ENCODE peak calls at places on chromosome 16, in four cellular contexts. D, Y, F and I are unnamed samples.
A peak's percentile ranks its signal among the peaks of the same experiment; 100 is the strongest.

GRCh38 chr16:55653106-55653505 is 2.7 kb upstream of the SLC6A2 start:
- DNase-seq in D (no peak), Y (no peak), F (no peak), I (no peak)

GRCh38 chr16:75340715-75341500 is 89.5 kb upstream of the BCAR1 start:
- DNase-seq in D (no peak), Y (no peak), F (no peak), I (no peak)

GRCh38 chr16:20906225-20906870 is 5.8 kb downstream of the LYRM1 start:
- DNase-seq in D (no peak), Y (no peak), F (no peak), I (no peak)

GRCh38 chr16:23563186-23563585 is 5.7 kb downstream of the UBFD1 start:
- DNase-seq in D (no peak), Y (no peak), F (no peak), I (no peak)

GRCh38 chr16:47777191-47777590 is 316.1 kb downstream of the PHKB start:
- DNase-seq in D (no peak), Y (no peak), F (no peak), I (no peak)

GRCh38 chr16:57285379-57285778 is 907 bp upstream of the PLLP start:
- DNase-seq in D (no peak), Y (no peak), F (no peak), I (no peak)

GRCh38 chr16:13324861-13325260 is 423.5 kb downstream of the SHISA9 start:
- DNase-seq in D (no peak), Y (no peak), F (no peak), I (no peak)

GRCh38 chr16:66878067-66878466 is 2.2 kb upstream of the PDP2 start:
- DNase-seq in D (no peak), Y (no peak), F (no peak), I (no peak)

GRCh38 chr16:28179354-28179753 is 32.4 kb downstream of the XPO6 start:
- DNase-seq in D (no peak), Y (no peak), F (no peak), I (no peak)

GRCh38 chr16:51884773-51885172 is 662.2 kb downstream of the TOX3 start:
- DNase-seq in D (no peak), Y (no peak), F (no peak), I (no peak)

GRCh38 chr16:85352221-85352620 is 239.9 kb upstream of the CIBAR2 start:
- DNase-seq in D (no peak), Y (no peak), F (no peak), I (no peak)

GRCh38 chr16:23969468-23970297 is 133.9 kb downstream of the PRKCB start:
- DNase-seq in D (no peak), Y (no peak), F (no peak), I (no peak)

GRCh38 chr16:666572-666971 is 1.4 kb upstream of the RHOT2 start:
- DNase-seq in D (no peak), Y (no peak), F (no peak), I (no peak)

GRCh38 chr16:23031508-23032098 is 117.6 kb downstream of the USP31 start:
- DNase-seq in D (no peak), Y (no peak), F (no peak), I (no peak)

GRCh38 chr16:10729104-10729503 is 14.5 kb upstream of the NUBP1 start:
- DNase-seq in D (no peak), Y (no peak), F (no peak), I (no peak)

GRCh38 chr16:57041182-57042156 is 50.9 kb upstream of the CPNE2 start:
- DNase-seq in D (no peak), Y (no peak), F (peak; percentile 79), I (no peak)

GRCh38 chr16:2690852-2691251 is 8.5 kb downstream of the KCTD5 start:
- DNase-seq in D (no peak), Y (no peak), F (no peak), I (no peak)

GRCh38 chr16:85870159-85870558 is 28.8 kb upstream of the IRF8 start:
- DNase-seq in D (no peak), Y (no peak), F (no peak), I (no peak)

GRCh38 chr16:4538067-4538385 is 547 bp downstream of the CDIP1 start:
- DNase-seq in D (no peak), Y (no peak), F (no peak), I (no peak)

GRCh38 chr16:77332792-77333191 is 102.0 kb downstream of the ADAMTS18 start:
- DNase-seq in D (no peak), Y (no peak), F (no peak), I (no peak)

GRCh38 chr16:50709061-50709695 is 15.8 kb downstream of the NOD2 start:
- DNase-seq in D (no peak), Y (no peak), F (no peak), I (no peak)

GRCh38 chr16:68069511-68070248 is 15.5 kb upstream of the NFATC3 start:
- DNase-seq in D (no peak), Y (no peak), F (no peak), I (no peak)

GRCh38 chr16:80176114-80176513 is 364.7 kb upstream of the DYNLRB2 start:
- DNase-seq in D (no peak), Y (no peak), F (no peak), I (no peak)

GRCh38 chr16:58426095-58426494 is 33.8 kb downstream of the GINS3 start:
- DNase-seq in D (no peak), Y (no peak), F (peak; percentile 45), I (no peak)

GRCh38 chr16:2715519-2715918 is 4.5 kb downstream of the PRSS27 start:
- DNase-seq in D (peak; percentile 93), Y (no peak), F (no peak), I (peak; percentile 72)

GRCh38 chr16:74563828-74564263 is 43.1 kb downstream of the GLG1 start:
- DNase-seq in D (peak; percentile 20), Y (no peak), F (no peak), I (no peak)

GRCh38 chr16:57501492-57501891 is 15.2 kb upstream of the DOK4 start:
- DNase-seq in D (no peak), Y (no peak), F (no peak), I (no peak)

GRCh38 chr16:24853830-24854229 is 8.1 kb downstream of the SLC5A11 start:
- DNase-seq in D (no peak), Y (no peak), F (no peak), I (no peak)

GRCh38 chr16:10765772-10766171 is 22.1 kb downstream of the NUBP1 start:
- DNase-seq in D (no peak), Y (no peak), F (peak; percentile 33), I (no peak)

GRCh38 chr16:1678500-1679098 is 520 bp downstream of the JPT2 start:
- DNase-seq in D (no peak), Y (peak; percentile 12), F (no peak), I (no peak)

DNA sequence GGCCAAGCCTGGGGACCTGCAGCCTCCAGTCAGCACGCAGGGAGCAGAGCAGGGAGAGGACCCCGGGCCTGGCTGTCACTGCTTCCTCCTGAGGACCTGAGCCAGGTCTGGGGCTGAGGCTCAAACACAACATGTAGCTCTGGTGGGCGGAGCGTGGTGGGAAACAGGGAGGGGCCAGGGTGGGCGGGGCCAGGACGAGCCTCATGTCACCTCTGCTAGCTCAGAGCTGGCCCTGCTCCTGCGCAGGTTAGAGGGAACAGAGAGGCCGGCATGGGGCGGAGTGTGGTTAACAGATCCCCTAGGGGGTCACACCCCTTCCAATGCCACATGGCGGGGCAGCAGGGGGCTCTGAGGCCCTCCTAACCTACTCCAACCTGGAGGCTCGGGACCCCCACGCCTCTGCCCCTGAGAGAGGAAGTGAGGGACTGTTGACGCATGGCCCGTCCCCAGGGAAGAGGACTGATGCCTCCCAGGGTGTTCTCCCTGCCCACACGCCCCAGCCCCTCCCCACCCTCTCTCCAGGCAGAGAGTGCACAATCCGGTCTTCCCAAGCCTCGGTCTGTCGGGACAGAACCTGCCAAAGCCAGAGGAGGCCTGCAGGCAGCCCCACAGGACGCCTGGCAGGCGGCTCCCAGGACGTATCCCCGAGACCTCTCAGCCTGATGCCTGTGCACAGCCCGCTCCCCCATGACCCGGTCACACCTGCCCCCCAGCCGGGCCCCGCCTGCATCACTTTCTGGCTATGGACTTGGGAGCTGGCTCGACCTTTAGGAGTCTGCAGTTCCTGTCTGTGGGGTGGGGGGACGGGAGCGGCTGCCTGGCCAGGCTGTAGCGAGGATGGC is 15.2 kb downstream of the PIEZO1 start:
- DNase-seq in D (peak; percentile 88), Y (no peak), F (no peak), I (peak; percentile 78)
- TF ChIP-seq ETV6 in D (no peak), Y (no peak), F (no peak), I (no peak)

DNA sequence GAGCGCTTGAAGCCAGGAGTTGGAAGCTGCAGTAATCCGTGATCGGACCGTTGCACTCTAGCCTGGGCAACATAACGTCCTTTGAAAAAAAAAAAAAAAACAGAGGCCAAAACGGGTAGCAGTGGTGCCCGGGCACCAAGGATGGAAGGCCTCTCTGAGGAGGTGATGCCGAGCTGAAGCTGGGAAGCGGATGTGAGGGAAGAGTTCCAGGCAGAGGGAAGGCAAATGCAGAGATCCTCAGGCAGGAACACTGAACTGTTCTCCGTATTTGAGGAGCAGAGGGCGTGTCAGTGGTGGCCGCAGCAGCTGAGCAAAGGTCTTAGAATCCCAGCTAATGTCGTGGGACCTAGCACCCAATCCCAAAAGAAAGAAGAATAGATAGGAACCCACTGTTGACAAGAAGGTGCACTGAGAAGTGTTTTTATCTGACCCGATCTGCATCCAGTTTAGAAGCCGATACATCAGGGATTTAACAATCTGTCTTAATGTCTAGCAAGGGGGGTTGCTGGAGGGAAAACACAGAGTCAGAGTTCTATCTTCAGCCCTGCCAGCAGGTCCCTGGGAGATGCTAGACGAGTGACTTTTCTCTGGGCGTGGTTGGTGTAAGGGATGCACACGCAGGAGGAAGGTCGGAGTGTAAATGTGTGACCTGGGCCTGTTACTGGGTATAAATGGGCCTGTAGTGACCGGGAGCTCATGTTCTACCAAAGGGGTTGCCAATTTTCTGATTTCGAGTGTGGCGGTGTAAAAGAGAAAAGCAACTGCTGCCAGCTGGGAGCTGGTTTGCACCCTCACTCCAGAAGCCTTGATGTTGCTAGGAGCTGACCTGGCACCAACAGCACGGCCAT is 873 bp upstream of the KCTD13 start:
- DNase-seq in D (no peak), Y (peak; percentile 35), F (no peak), I (no peak)
- TF ChIP-seq ETV6 in D (no peak), Y (no peak), F (no peak), I (no peak)

GRCh38 chr16:82892327-82892726 is 265.6 kb downstream of the CDH13 start:
- DNase-seq in D (no peak), Y (no peak), F (no peak), I (no peak)

GRCh38 chr16:82891918-82892317 is 265.1 kb downstream of the CDH13 start:
- DNase-seq in D (no peak), Y (no peak), F (no peak), I (no peak)

GRCh38 chr16:82891424-82891823 is 264.7 kb downstream of the CDH13 start:
- DNase-seq in D (no peak), Y (no peak), F (no peak), I (no peak)

GRCh38 chr16:82884320-82884898 is 257.6 kb downstream of the CDH13 start:
- DNase-seq in D (no peak), Y (no peak), F (no peak), I (no peak)

GRCh38 chr16:82888616-82889015 is 261.8 kb downstream of the CDH13 start:
- DNase-seq in D (no peak), Y (no peak), F (no peak), I (no peak)
- TF ChIP-seq ETV6 in D (no peak), Y (no peak), F (no peak), I (no peak)

GRCh38 chr16:30986129-30986991 is 1.4 kb downstream of the HSD3B7 start:
- DNase-seq in D (no peak), Y (no peak), F (no peak), I (no peak)

GRCh38 chr16:30987581-30988190 is 2.7 kb downstream of the HSD3B7 start:
- DNase-seq in D (no peak), Y (no peak), F (no peak), I (no peak)

GRCh38 chr16:30983898-30984610 is 953 bp upstream of the HSD3B7 start:
- DNase-seq in D (no peak), Y (no peak), F (no peak), I (no peak)

GRCh38 chr16:30984669-30985400 is at the start of gene HSD3B7:
- DNase-seq in D (peak; percentile 93), Y (peak; percentile 80), F (no peak), I (peak; percentile 95)

GRCh38 chr16:30985401-30986128 is 558 bp downstream of the HSD3B7 start:
- DNase-seq in D (peak; percentile 63), Y (peak; percentile 86), F (no peak), I (peak; percentile 74)
- TF ChIP-seq ETV6 in D (no peak), Y (no peak), F (no peak), I (no peak)